ENCODE peak calls at places on chromosomes 3 and 15, in four cellular contexts. One of them, this sample, is unnamed.
A peak's percentile ranks its signal among the peaks of the same experiment; 100 is the strongest.

GRCh38 chr3:127262533-127262932 is 25.3 kb downstream of the PRR20G start:
- DNase-seq in right lobe of liver: no peak
- DNase-seq in adrenal gland: no peak
- DNase-seq in fibroblast of lung: no peak
- DNase-seq in this sample: no peak

GRCh38 chr3:25074151-25074550 is 353.9 kb upstream of the RARB start:
- DNase-seq in right lobe of liver: no peak
- DNase-seq in adrenal gland: no peak
- DNase-seq in fibroblast of lung: peak; percentile 15
- DNase-seq in this sample: no peak

GRCh38 chr3:46098319-46098761 is 71.1 kb upstream of the XCR1 start:
- DNase-seq in right lobe of liver: no peak
- DNase-seq in adrenal gland: peak; percentile 60
- DNase-seq in fibroblast of lung: peak; percentile 43
- DNase-seq in this sample: peak; percentile 52

GRCh38 chr3:71779674-71780377 is 5.1 kb downstream of the PROK2 start:
- DNase-seq in right lobe of liver: no peak
- DNase-seq in adrenal gland: no peak
- DNase-seq in fibroblast of lung: no peak
- DNase-seq in this sample: no peak

GRCh38 chr15:29924750-29925149 is 102.5 kb upstream of the TJP1 start:
- DNase-seq in right lobe of liver: no peak
- DNase-seq in adrenal gland: peak; percentile 61
- DNase-seq in fibroblast of lung: peak; percentile 93
- DNase-seq in this sample: peak; percentile 65

GRCh38 chr15:79903626-79904025 is 6.8 kb upstream of the MTHFS start:
- DNase-seq in right lobe of liver: no peak
- DNase-seq in adrenal gland: no peak
- DNase-seq in fibroblast of lung: peak; percentile 14
- DNase-seq in this sample: no peak

GRCh38 chr15:30953731-30954378 is 37.6 kb downstream of the MTMR10 start:
- DNase-seq in right lobe of liver: no peak
- DNase-seq in adrenal gland: no peak
- DNase-seq in fibroblast of lung: peak; percentile 94
- DNase-seq in this sample: peak; percentile 68

GRCh38 chr3:178849220-178849910 is 222.2 kb downstream of the ZMAT3 start:
- DNase-seq in right lobe of liver: no peak
- DNase-seq in adrenal gland: no peak
- DNase-seq in fibroblast of lung: no peak
- DNase-seq in this sample: no peak

GRCh38 chr15:51318382-51319150 is 19.8 kb downstream of the CYP19A1 start:
- DNase-seq in right lobe of liver: no peak
- DNase-seq in adrenal gland: peak; percentile 69
- DNase-seq in fibroblast of lung: peak; percentile 80
- DNase-seq in this sample: peak; percentile 13

GRCh38 chr15:31004220-31004733 is 12.8 kb upstream of the MTMR10 start:
- DNase-seq in right lobe of liver: no peak
- DNase-seq in adrenal gland: peak; percentile 70
- DNase-seq in fibroblast of lung: peak; percentile 17
- DNase-seq in this sample: no peak

GRCh38 chr3:177977381-177978158 is 558.7 kb upstream of the KCNMB2 start:
- DNase-seq in right lobe of liver: no peak
- DNase-seq in adrenal gland: no peak
- DNase-seq in fibroblast of lung: peak; percentile 98
- DNase-seq in this sample: peak; percentile 80

DNA sequence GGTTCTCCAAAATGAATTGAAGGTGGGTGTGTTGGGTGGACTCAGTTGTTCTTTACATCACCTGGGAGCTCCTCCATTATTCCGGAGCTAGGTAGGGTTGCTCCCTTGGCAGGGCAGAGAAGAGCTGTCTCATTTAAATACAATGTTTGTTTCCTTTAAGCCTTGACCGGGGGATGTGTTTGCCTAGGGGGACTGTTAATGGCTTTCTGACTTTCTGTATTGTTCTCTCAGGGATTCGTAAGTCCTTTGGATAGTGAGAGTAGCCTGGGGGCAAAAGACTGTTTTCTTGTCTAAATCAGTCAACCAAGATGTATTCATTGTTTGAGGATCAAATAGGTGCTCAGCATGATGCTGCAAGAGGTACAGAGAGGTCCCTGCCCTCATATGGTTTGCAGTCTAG is 71.1 kb downstream of the CDAN1 start:
- DNase-seq in right lobe of liver: no peak
- DNase-seq in adrenal gland: no peak
- DNase-seq in fibroblast of lung: no peak
- DNase-seq in this sample: no peak
- H3K9me3 ChIP-seq in right lobe of liver: no peaks in the 10 kb centered on the region
- H3K9me3 ChIP-seq in adrenal gland: no peaks in the 10 kb centered on the region
- H3K9me3 ChIP-seq in fibroblast of lung: no peaks in the 10 kb centered on the region
- H3K9me3 ChIP-seq in this sample: no peaks in the 10 kb centered on the region

GRCh38 chr15:55829826-55830225 is 86.9 kb upstream of the PRTG start:
- DNase-seq in right lobe of liver: no peak
- DNase-seq in adrenal gland: no peak
- DNase-seq in fibroblast of lung: no peak
- DNase-seq in this sample: no peak

GRCh38 chr15:55835866-55836265 is 92.9 kb upstream of the PRTG start:
- DNase-seq in right lobe of liver: no peak
- DNase-seq in adrenal gland: no peak
- DNase-seq in fibroblast of lung: no peak
- DNase-seq in this sample: no peak

DNA sequence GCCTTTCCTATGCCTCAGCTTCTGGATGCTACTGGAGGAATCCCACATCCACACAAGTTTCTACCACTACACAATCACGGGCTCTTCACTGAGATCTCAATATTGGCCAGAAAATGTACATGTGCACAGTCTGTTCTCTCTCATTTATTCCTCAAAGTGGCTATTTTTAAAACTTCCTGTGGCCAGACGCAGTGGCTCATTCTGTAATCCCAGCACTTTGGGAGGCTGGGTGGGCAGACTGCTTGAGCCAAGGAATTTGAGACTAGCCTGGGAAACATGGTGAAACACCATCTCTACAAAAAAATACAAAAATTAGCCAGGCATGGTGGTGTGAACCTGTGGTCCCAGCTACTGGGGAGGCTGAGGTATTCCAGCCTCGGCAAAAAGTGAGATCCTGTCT is 91.4 kb upstream of the PRTG start:
- DNase-seq in right lobe of liver: no peak
- DNase-seq in adrenal gland: no peak
- DNase-seq in fibroblast of lung: peak; percentile 57
- DNase-seq in this sample: no peak
- H3K36me3 ChIP-seq in right lobe of liver: peaks cover 22% of the 10 kb centered on the region
- H3K36me3 ChIP-seq in adrenal gland: no peaks in the 10 kb centered on the region
- H3K36me3 ChIP-seq in fibroblast of lung: peaks cover 5% of the 10 kb centered on the region
- H3K36me3 ChIP-seq in this sample: peaks cover 46% of the 10 kb centered on the region

DNA sequence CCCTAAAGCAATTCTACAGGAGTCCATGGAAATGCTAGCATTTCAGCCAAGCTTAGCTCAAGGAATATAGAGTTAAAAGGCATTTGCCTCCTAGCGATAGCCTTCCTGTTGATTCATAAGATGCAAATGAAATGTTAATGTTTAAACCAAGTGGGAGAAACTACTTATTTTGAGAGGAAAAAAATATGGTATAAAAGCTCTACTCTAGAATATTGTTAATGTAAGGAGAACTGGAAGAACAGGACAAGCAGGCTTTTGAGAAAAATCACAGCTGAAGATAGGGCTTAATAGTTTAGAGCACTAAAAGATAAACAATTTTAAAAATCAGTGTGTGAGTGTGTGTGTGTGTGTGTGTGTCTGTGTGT is 1.6 kb upstream of the ALCAM start:
- DNase-seq in right lobe of liver: no peak
- DNase-seq in adrenal gland: no peak
- DNase-seq in fibroblast of lung: peak; percentile 39
- DNase-seq in this sample: peak; percentile 43
- H3K4me3 ChIP-seq in right lobe of liver: peak overlapping the region; percentile 49
- H3K4me3 ChIP-seq in adrenal gland: no peak overlapping the region
- H3K4me3 ChIP-seq in fibroblast of lung: peak overlapping the region; percentile 63
- H3K4me3 ChIP-seq in this sample: peak overlapping the region; percentile 97

DNA sequence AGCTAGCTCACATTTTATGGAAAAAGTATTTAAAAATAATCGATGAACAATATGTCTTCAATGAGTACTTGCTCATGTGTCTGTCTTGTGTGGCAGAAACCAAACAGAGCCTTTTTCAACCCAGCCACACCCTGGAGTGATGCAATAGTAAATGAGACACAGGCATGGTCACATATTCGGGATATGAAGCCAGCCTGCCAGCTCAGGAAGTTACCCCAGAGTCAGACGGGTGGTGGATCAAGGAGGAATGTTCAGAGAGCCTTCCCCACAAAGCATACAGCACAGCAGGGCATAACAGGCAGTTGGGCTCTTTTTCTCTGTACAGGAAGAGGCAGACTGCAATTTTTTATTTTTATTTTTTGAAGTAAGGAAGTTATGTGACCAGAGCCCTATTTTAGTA is 27.3 kb downstream of the LARP6 start:
- DNase-seq in right lobe of liver: no peak
- DNase-seq in adrenal gland: peak; percentile 53
- DNase-seq in fibroblast of lung: peak; percentile 75
- DNase-seq in this sample: peak; percentile 97
- H3K9me3 ChIP-seq in right lobe of liver: no peaks in the 10 kb centered on the region
- H3K9me3 ChIP-seq in adrenal gland: no peaks in the 10 kb centered on the region
- H3K9me3 ChIP-seq in fibroblast of lung: no peaks in the 10 kb centered on the region
- H3K9me3 ChIP-seq in this sample: no peaks in the 10 kb centered on the region

GRCh38 chr3:123952844-123953520 is 8.0 kb downstream of the CCDC14 start:
- DNase-seq in right lobe of liver: no peak
- DNase-seq in adrenal gland: no peak
- DNase-seq in fibroblast of lung: no peak
- DNase-seq in this sample: no peak

GRCh38 chr3:123948449-123948848 is 12.6 kb downstream of the CCDC14 start:
- DNase-seq in right lobe of liver: no peak
- DNase-seq in adrenal gland: no peak
- DNase-seq in fibroblast of lung: no peak
- DNase-seq in this sample: no peak

GRCh38 chr3:123951522-123952447 is 9.2 kb downstream of the CCDC14 start:
- DNase-seq in right lobe of liver: no peak
- DNase-seq in adrenal gland: no peak
- DNase-seq in fibroblast of lung: peak; percentile 16
- DNase-seq in this sample: peak; percentile 41

GRCh38 chr3:123947482-123947881 is 13.5 kb downstream of the CCDC14 start:
- DNase-seq in right lobe of liver: no peak
- DNase-seq in adrenal gland: no peak
- DNase-seq in fibroblast of lung: no peak
- DNase-seq in this sample: peak; percentile 16

GRCh38 chr3:123949606-123950005 is 11.4 kb downstream of the CCDC14 start:
- DNase-seq in right lobe of liver: no peak
- DNase-seq in adrenal gland: no peak
- DNase-seq in fibroblast of lung: peak; percentile 80
- DNase-seq in this sample: peak; percentile 56
- H3K36me3 ChIP-seq in right lobe of liver: peaks cover 6% of the 10 kb centered on the region
- H3K36me3 ChIP-seq in adrenal gland: peaks cover 17% of the 10 kb centered on the region
- H3K36me3 ChIP-seq in fibroblast of lung: peaks cover 10% of the 10 kb centered on the region
- H3K36me3 ChIP-seq in this sample: peaks cover 49% of the 10 kb centered on the region

DNA sequence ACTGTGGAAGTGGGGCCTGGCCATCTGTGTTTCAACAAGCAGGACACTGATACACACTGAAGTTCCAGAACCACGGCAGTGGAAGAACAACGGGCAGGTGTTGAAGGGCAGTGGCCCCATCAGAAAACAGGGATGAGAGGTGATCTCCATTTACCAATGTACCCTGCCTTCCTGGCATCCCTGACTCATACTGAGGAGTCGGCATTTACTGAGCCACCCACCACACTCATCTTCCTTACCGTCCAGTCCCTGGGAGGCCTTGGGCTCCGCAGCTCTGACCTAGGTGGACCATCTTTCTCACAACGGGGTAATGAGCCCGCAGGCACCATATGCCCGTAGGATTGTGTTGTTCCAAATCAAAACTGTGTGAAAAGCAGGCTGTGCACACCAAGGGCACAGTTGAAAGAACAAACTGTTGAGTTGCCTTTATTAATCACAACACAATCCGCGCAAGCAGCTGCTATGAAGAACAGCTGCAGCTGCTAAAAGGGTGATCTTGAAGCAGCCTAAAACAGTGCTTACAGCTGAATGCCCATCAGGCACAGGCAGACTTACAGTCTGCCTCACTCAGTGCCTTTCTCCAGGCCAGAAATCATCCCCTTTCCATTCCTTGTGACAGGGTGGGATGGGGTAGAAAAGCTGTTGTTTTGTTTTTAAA is 12.9 kb downstream of the MB21D2 start:
- DNase-seq in right lobe of liver: no peak
- DNase-seq in adrenal gland: no peak
- DNase-seq in fibroblast of lung: peak; percentile 47
- DNase-seq in this sample: no peak
- H3K4me3 ChIP-seq in right lobe of liver: no peak overlapping the region
- H3K4me3 ChIP-seq in adrenal gland: no peak overlapping the region
- H3K4me3 ChIP-seq in fibroblast of lung: no peak overlapping the region
- H3K4me3 ChIP-seq in this sample: no peak overlapping the region

DNA sequence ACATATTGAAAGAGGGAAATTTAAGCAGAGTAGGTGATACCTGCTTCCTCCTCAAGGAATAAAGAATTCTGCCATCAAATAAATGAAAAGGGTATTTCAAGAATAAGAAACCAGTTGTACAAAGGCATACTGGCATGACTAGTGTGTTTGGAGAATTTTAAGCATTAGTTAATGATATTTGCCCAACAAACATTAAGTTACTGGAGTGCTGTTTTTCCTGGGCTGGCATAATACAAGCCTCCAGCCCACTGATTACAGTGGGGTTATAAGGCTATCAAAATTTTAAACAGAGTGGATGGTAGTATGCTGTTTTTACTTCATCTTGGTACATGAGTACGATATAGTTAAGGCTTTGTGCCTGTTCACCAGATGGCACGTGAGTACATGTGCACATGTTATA is 14.7 kb downstream of the NAALADL2 start:
- DNase-seq in right lobe of liver: no peak
- DNase-seq in adrenal gland: no peak
- DNase-seq in fibroblast of lung: no peak
- DNase-seq in this sample: no peak
- H3K9me3 ChIP-seq in right lobe of liver: no peaks in the 10 kb centered on the region
- H3K9me3 ChIP-seq in adrenal gland: no peaks in the 10 kb centered on the region
- H3K9me3 ChIP-seq in fibroblast of lung: no peaks in the 10 kb centered on the region
- H3K9me3 ChIP-seq in this sample: no peaks in the 10 kb centered on the region

GRCh38 chr3:197139586-197139985 is 110.0 kb upstream of the MELTF start:
- DNase-seq in right lobe of liver: no peak
- DNase-seq in adrenal gland: no peak
- DNase-seq in fibroblast of lung: no peak
- DNase-seq in this sample: no peak

GRCh38 chr3:197132916-197133530 is 103.4 kb upstream of the MELTF start:
- DNase-seq in right lobe of liver: no peak
- DNase-seq in adrenal gland: no peak
- DNase-seq in fibroblast of lung: peak; percentile 53
- DNase-seq in this sample: no peak

GRCh38 chr3:197137741-197138140 is 108.1 kb upstream of the MELTF start:
- DNase-seq in right lobe of liver: peak; percentile 60
- DNase-seq in adrenal gland: no peak
- DNase-seq in fibroblast of lung: no peak
- DNase-seq in this sample: no peak

GRCh38 chr3:197135212-197135611 is 105.6 kb upstream of the MELTF start:
- DNase-seq in right lobe of liver: no peak
- DNase-seq in adrenal gland: no peak
- DNase-seq in fibroblast of lung: peak; percentile 51
- DNase-seq in this sample: no peak

GRCh38 chr3:197136744-197137143 is 107.1 kb upstream of the MELTF start:
- DNase-seq in right lobe of liver: no peak
- DNase-seq in adrenal gland: no peak
- DNase-seq in fibroblast of lung: no peak
- DNase-seq in this sample: no peak
- H3K36me3 ChIP-seq in right lobe of liver: peaks cover 15% of the 10 kb centered on the region
- H3K36me3 ChIP-seq in adrenal gland: peaks cover 5% of the 10 kb centered on the region
- H3K36me3 ChIP-seq in fibroblast of lung: no peaks in the 10 kb centered on the region
- H3K36me3 ChIP-seq in this sample: peaks cover 63% of the 10 kb centered on the region

This sample was measured in adipocyte.